ENCODE peak calls at places on chromosomes 2 and 18, in ten cellular contexts. W, L, N, P, O, R, H, T, S and I are unnamed samples.
A peak's percentile ranks its signal among the peaks of the same experiment; 100 is the strongest.

GRCh38 chr2:231357931-231358330 is 37.6 kb upstream of the B3GNT7 start:
- ATAC-seq in L (no peak), R (no peak), N (no peak), H (no peak), W (no peak), O (no peak), S (no peak), T (no peak), P (no peak), I (no peak)

GRCh38 chr2:78147466-78147865 is 625.3 kb upstream of the LRRTM4 start:
- ATAC-seq in T (no peak), H (no peak), O (no peak), W (no peak), P (no peak), L (no peak), S (no peak), R (no peak), N (no peak), I (no peak)

GRCh38 chr18:49893036-49893435 is 79.7 kb upstream of the ACAA2 start:
- ATAC-seq in R (no peak), H (no peak), P (no peak), L (no peak), T (no peak), W (no peak), S (no peak), N (no peak), O (no peak), I (no peak)

GRCh38 chr2:113895819-113896563 is 6.1 kb downstream of the ACTR3 start:
- ATAC-seq in O (peak; percentile 23), P (peak; percentile 26), H (no peak), L (no peak), W (no peak), S (no peak), R (no peak), T (no peak), N (no peak), I (no peak)

GRCh38 chr2:25032094-25032493 is 9.8 kb upstream of the EFR3B start:
- ATAC-seq in H (no peak), W (no peak), L (no peak), T (no peak), N (no peak), P (no peak), O (no peak), S (no peak), R (no peak), I (no peak)

GRCh38 chr18:49967914-49968313 is 154.6 kb upstream of the ACAA2 start:
- ATAC-seq in R (no peak), T (no peak), O (no peak), N (no peak), P (no peak), L (peak; percentile 37), S (no peak), H (no peak), W (no peak), I (no peak)

GRCh38 chr2:160165996-160166395 is 34.1 kb downstream of the ITGB6 start:
- ATAC-seq in H (no peak), R (no peak), N (no peak), O (no peak), P (no peak), W (no peak), T (no peak), L (no peak), S (no peak), I (no peak)

GRCh38 chr2:94871226-94872087 is at the start of gene TEKT4:
- ATAC-seq in L (no peak), R (no peak), H (no peak), S (no peak), T (no peak), P (no peak), W (no peak), N (no peak), O (no peak), I (no peak)

GRCh38 chr2:74894261-74895030 is 60.5 kb downstream of the HK2 start:
- ATAC-seq in H (peak; percentile 39), N (no peak), P (no peak), S (no peak), T (no peak), L (no peak), O (no peak), W (no peak), R (no peak), I (no peak)

GRCh38 chr2:69955029-69955428 is 6.4 kb downstream of the ASPRV1 start:
- ATAC-seq in P (no peak), W (no peak), O (no peak), R (no peak), H (no peak), N (no peak), S (no peak), T (no peak), L (no peak), I (no peak)

GRCh38 chr2:133504566-133505505 is 63.4 kb downstream of the NCKAP5 start:
- ATAC-seq in P (no peak), W (no peak), O (no peak), L (peak; percentile 46), R (no peak), S (peak; percentile 46), H (no peak), T (no peak), N (no peak), I (no peak)

GRCh38 chr18:59015531-59016152 is 124.0 kb upstream of the SEC11C start:
- ATAC-seq in T (no peak), W (no peak), H (no peak), N (no peak), P (no peak), R (no peak), L (no peak), O (no peak), S (no peak), I (no peak)

GRCh38 chr2:112290638-112291037 is 15.2 kb downstream of the ZC3H6 start:
- ATAC-seq in R (no peak), O (no peak), P (no peak), T (no peak), S (no peak), H (no peak), N (no peak), L (no peak), W (no peak), I (no peak)

GRCh38 chr2:172447811-172448493 is 20.6 kb downstream of the ITGA6 start:
- ATAC-seq in W (no peak), P (no peak), L (no peak), N (no peak), H (no peak), S (no peak), R (no peak), O (no peak), T (no peak), I (no peak)

GRCh38 chr2:110735366-110735765 is 3.0 kb downstream of the ACOXL start:
- ATAC-seq in R (no peak), N (no peak), W (no peak), L (no peak), S (no peak), O (no peak), P (no peak), H (no peak), T (no peak), I (no peak)

GRCh38 chr2:65980531-65980930 is 454.4 kb upstream of the MEIS1 start:
- ATAC-seq in L (no peak), S (no peak), T (no peak), N (no peak), O (no peak), R (no peak), W (no peak), H (no peak), P (no peak), I (no peak)

GRCh38 chr2:108637304-108637669 is 82.0 kb upstream of the RANBP2 start:
- ATAC-seq in O (peak; percentile 64), R (no peak), H (no peak), W (no peak), T (no peak), L (peak; percentile 81), S (peak; percentile 95), P (no peak), N (no peak), I (peak; percentile 17)

GRCh38 chr2:236841389-236841788 is 244.3 kb upstream of the COPS8 start:
- ATAC-seq in O (no peak), N (no peak), P (no peak), R (no peak), L (peak; percentile 38), H (no peak), W (no peak), T (no peak), S (no peak), I (no peak)

GRCh38 chr2:131521961-131522781 is 5.5 kb upstream of the CCDC74A start:
- ATAC-seq in T (no peak), R (no peak), O (no peak), S (peak; percentile 59), W (no peak), P (no peak), N (no peak), H (peak; percentile 21), L (peak; percentile 26), I (no peak)

GRCh38 chr2:147490612-147491261 is 354.1 kb upstream of the ACVR2A start:
- ATAC-seq in N (no peak), W (no peak), S (no peak), H (peak; percentile 87), T (no peak), L (no peak), O (peak; percentile 65), R (no peak), P (peak; percentile 40), I (peak; percentile 53)

GRCh38 chr18:22174341-22175148 is 5.2 kb downstream of the GATA6 start:
- ATAC-seq in O (no peak), N (no peak), L (no peak), W (no peak), P (peak; percentile 43), H (no peak), S (no peak), R (peak; percentile 51), T (peak; percentile 55), I (no peak)

GRCh38 chr2:131077182-131077846 is 15.9 kb downstream of the FAM168B start:
- ATAC-seq in L (peak; percentile 64), N (no peak), R (no peak), W (no peak), O (no peak), S (no peak), P (no peak), H (no peak), T (no peak), I (no peak)

GRCh38 chr2:60659026-60659425 is 97.0 kb upstream of the PAPOLG start:
- ATAC-seq in S (no peak), L (no peak), P (no peak), R (no peak), T (no peak), W (no peak), H (no peak), N (no peak), O (no peak), I (no peak)

GRCh38 chr2:47041065-47041464 is 114.0 kb downstream of the STPG4 start:
- ATAC-seq in H (no peak), O (no peak), L (peak; percentile 53), R (no peak), N (no peak), P (no peak), T (no peak), S (peak; percentile 78), W (no peak), I (no peak)

GRCh38 chr18:37179384-37179783 is 350.5 kb downstream of the KIAA1328 start:
- ATAC-seq in T (no peak), H (no peak), R (no peak), L (no peak), O (no peak), N (no peak), W (no peak), P (no peak), S (no peak), I (no peak)

GRCh38 chr2:86441392-86441788 is 219 bp downstream of the KDM3A start:
- ATAC-seq in S (no peak), H (no peak), N (no peak), W (no peak), T (peak; percentile 11), L (no peak), R (no peak), P (no peak), O (no peak), I (no peak)